ENCODE peak calls at places on chromosome 19, in five cellular contexts. One of them, this sample, is unnamed.

GRCh38 chr19:19211499-19212432 is at the start of gene NCAN:
- DNase-seq in A549: no peak
- DNase-seq in foreskin fibroblast: no peak
- DNase-seq in GM06990: no peak
- DNase-seq in fibroblast of mammary gland: no peak
- DNase-seq in this sample: no peak

GRCh38 chr19:29680447-29680846 is 15.2 kb downstream of the PLEKHF1 start:
- DNase-seq in fibroblast of mammary gland: no peak
- DNase-seq in A549: no peak
- DNase-seq in GM06990: peak; percentile 77
- DNase-seq in foreskin fibroblast: no peak
- DNase-seq in this sample: peak; percentile 35

GRCh38 chr19:801030-801860 is 4.0 kb downstream of the PTBP1 start:
- DNase-seq in foreskin fibroblast: peak; percentile 80
- DNase-seq in fibroblast of mammary gland: peak; percentile 55
- DNase-seq in GM06990: no peak
- DNase-seq in A549: no peak
- DNase-seq in this sample: no peak

GRCh38 chr19:5957132-5957531 is 20.8 kb downstream of the RANBP3 start:
- DNase-seq in foreskin fibroblast: peak; percentile 43
- DNase-seq in fibroblast of mammary gland: peak; percentile 37
- DNase-seq in GM06990: no peak
- DNase-seq in A549: no peak
- DNase-seq in this sample: no peak

GRCh38 chr19:33168528-33168927 is 25.6 kb upstream of the LRP3 start:
- DNase-seq in fibroblast of mammary gland: no peak
- DNase-seq in GM06990: no peak
- DNase-seq in A549: no peak
- DNase-seq in foreskin fibroblast: no peak
- DNase-seq in this sample: no peak

GRCh38 chr19:33798701-33799111 is 2.0 kb downstream of the KCTD15 start:
- DNase-seq in GM06990: no peak
- DNase-seq in foreskin fibroblast: peak; percentile 70
- DNase-seq in A549: no peak
- DNase-seq in fibroblast of mammary gland: no peak
- DNase-seq in this sample: no peak

GRCh38 chr19:28881616-28882015 is 331.3 kb downstream of the UQCRFS1 start:
- DNase-seq in GM06990: peak; percentile 18
- DNase-seq in foreskin fibroblast: no peak
- DNase-seq in fibroblast of mammary gland: no peak
- DNase-seq in A549: no peak
- DNase-seq in this sample: no peak

GRCh38 chr19:55525289-55526101 is 11.4 kb downstream of the SBK2 start:
- DNase-seq in fibroblast of mammary gland: no peak
- DNase-seq in foreskin fibroblast: no peak
- DNase-seq in GM06990: no peak
- DNase-seq in A549: no peak
- DNase-seq in this sample: no peak

GRCh38 chr19:16861875-16862274 is 26.9 kb upstream of the F2RL3 start:
- DNase-seq in A549: no peak
- DNase-seq in foreskin fibroblast: no peak
- DNase-seq in fibroblast of mammary gland: no peak
- DNase-seq in GM06990: no peak
- DNase-seq in this sample: no peak

GRCh38 chr19:41531438-41532311 is 44.3 kb upstream of the CEACAM21 start:
- DNase-seq in fibroblast of mammary gland: peak; percentile 78
- DNase-seq in foreskin fibroblast: peak; percentile 61
- DNase-seq in GM06990: peak; percentile 78
- DNase-seq in A549: peak; percentile 85
- DNase-seq in this sample: peak; percentile 43

GRCh38 chr19:51754106-51754505 is 2.4 kb upstream of the FPR1 start:
- DNase-seq in GM06990: no peak
- DNase-seq in A549: no peak
- DNase-seq in foreskin fibroblast: no peak
- DNase-seq in fibroblast of mammary gland: no peak
- DNase-seq in this sample: no peak

GRCh38 chr19:32351807-32352630 is 6.6 kb downstream of the ZNF507 start:
- DNase-seq in foreskin fibroblast: peak; percentile 47
- DNase-seq in A549: no peak
- DNase-seq in GM06990: no peak
- DNase-seq in fibroblast of mammary gland: peak; percentile 71
- DNase-seq in this sample: no peak

GRCh38 chr19:2194513-2195078 is 30.9 kb downstream of the DOT1L start:
- DNase-seq in foreskin fibroblast: no peak
- DNase-seq in GM06990: no peak
- DNase-seq in fibroblast of mammary gland: no peak
- DNase-seq in A549: no peak
- DNase-seq in this sample: no peak

GRCh38 chr19:2149980-2150793 is 1.2 kb downstream of the AP3D1 start:
- DNase-seq in GM06990: no peak
- DNase-seq in A549: no peak
- DNase-seq in fibroblast of mammary gland: no peak
- DNase-seq in foreskin fibroblast: peak; percentile 48
- DNase-seq in this sample: no peak

GRCh38 chr19:28420731-28421550 is 792.0 kb downstream of the UQCRFS1 start:
- DNase-seq in fibroblast of mammary gland: peak; percentile 12
- DNase-seq in foreskin fibroblast: no peak
- DNase-seq in GM06990: no peak
- DNase-seq in A549: no peak
- DNase-seq in this sample: no peak

GRCh38 chr19:3580156-3580955 is 4.9 kb upstream of the GIPC3 start:
- DNase-seq in foreskin fibroblast: peak; percentile 96
- DNase-seq in fibroblast of mammary gland: peak; percentile 98
- DNase-seq in A549: peak; percentile 40
- DNase-seq in GM06990: no peak
- DNase-seq in this sample: no peak

GRCh38 chr19:32675720-32676185 is at the start of gene RGS9BP:
- DNase-seq in foreskin fibroblast: peak; percentile 94
- DNase-seq in fibroblast of mammary gland: peak; percentile 72
- DNase-seq in A549: peak; percentile 88
- DNase-seq in GM06990: peak; percentile 61
- DNase-seq in this sample: no peak

GRCh38 chr19:28968721-28969120 is 244.2 kb downstream of the UQCRFS1 start:
- DNase-seq in A549: no peak
- DNase-seq in foreskin fibroblast: no peak
- DNase-seq in GM06990: no peak
- DNase-seq in fibroblast of mammary gland: peak; percentile 16
- DNase-seq in this sample: no peak

GRCh38 chr19:42421591-42422031 is 5.6 kb downstream of the LIPE start:
- DNase-seq in foreskin fibroblast: peak; percentile 90
- DNase-seq in GM06990: no peak
- DNase-seq in fibroblast of mammary gland: no peak
- DNase-seq in A549: no peak
- DNase-seq in this sample: no peak

GRCh38 chr19:33373701-33374405 is at the start of gene CEBPG:
- DNase-seq in fibroblast of mammary gland: peak; percentile 30
- DNase-seq in GM06990: no peak
- DNase-seq in foreskin fibroblast: peak; percentile 89
- DNase-seq in A549: no peak
- DNase-seq in this sample: no peak

GRCh38 chr19:33603377-33603776 is 18.4 kb upstream of the CHST8 start:
- DNase-seq in foreskin fibroblast: no peak
- DNase-seq in GM06990: no peak
- DNase-seq in A549: no peak
- DNase-seq in fibroblast of mammary gland: no peak
- DNase-seq in this sample: no peak

GRCh38 chr19:45645631-45646344 is 6.6 kb upstream of the EML2 start:
- DNase-seq in A549: peak; percentile 95
- DNase-seq in fibroblast of mammary gland: peak; percentile 74
- DNase-seq in GM06990: peak; percentile 88
- DNase-seq in foreskin fibroblast: peak; percentile 91
- DNase-seq in this sample: peak; percentile 16
- H3K4me3 ChIP-seq in A549: peak overlapping the region; percentile 48
- H3K4me3 ChIP-seq in fibroblast of mammary gland: peak overlapping the region; percentile 57
- H3K4me3 ChIP-seq in GM06990: peak overlapping the region; percentile 69
- H3K4me3 ChIP-seq in foreskin fibroblast: peak overlapping the region; percentile 59
- H3K4me3 ChIP-seq in this sample: peak overlapping the region; percentile 1

DNA sequence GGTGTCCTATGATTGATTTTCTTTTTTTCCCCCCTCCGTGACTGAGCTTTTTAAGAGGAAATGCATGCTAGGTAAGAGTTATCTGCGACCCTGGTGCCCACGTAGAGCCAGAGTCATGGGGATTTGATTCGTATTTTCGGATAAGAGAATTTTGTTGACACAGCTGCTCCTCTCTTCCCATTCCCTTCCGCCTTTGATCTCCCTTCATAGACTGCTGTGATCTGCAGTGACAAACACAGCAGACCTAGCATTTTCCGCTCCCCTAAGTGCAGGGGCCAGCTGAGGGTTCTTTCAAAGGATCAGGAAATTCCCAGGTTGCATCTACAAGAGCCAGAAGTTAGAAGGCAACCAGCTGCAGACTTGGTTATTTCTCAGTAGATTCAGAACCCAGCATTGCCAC is 70.5 kb downstream of the ZNF568 start:
- DNase-seq in A549: no peak
- DNase-seq in fibroblast of mammary gland: no peak
- DNase-seq in foreskin fibroblast: no peak
- DNase-seq in GM06990: no peak
- DNase-seq in this sample: no peak
- TF ChIP-seq CTCF in A549: no peak
- TF ChIP-seq CTCF in fibroblast of mammary gland: no peak
- TF ChIP-seq CTCF in foreskin fibroblast: no peak
- TF ChIP-seq CTCF in GM06990: no peak
- TF ChIP-seq CTCF in this sample: no peak

GRCh38 chr19:43465468-43466120 is at the start of gene LYPD3:
- DNase-seq in A549: no peak
- DNase-seq in fibroblast of mammary gland: peak; percentile 63
- DNase-seq in GM06990: no peak
- DNase-seq in foreskin fibroblast: peak; percentile 87
- DNase-seq in this sample: no peak
- H3K4me3 ChIP-seq in A549: peak within 1 kb of the TSS; percentile 62
- H3K4me3 ChIP-seq in fibroblast of mammary gland: no peak within 1 kb of the TSS
- H3K4me3 ChIP-seq in GM06990: no peak within 1 kb of the TSS
- H3K4me3 ChIP-seq in foreskin fibroblast: peak within 1 kb of the TSS; percentile 83
- H3K4me3 ChIP-seq in this sample: peak within 1 kb of the TSS; percentile 66

DNA sequence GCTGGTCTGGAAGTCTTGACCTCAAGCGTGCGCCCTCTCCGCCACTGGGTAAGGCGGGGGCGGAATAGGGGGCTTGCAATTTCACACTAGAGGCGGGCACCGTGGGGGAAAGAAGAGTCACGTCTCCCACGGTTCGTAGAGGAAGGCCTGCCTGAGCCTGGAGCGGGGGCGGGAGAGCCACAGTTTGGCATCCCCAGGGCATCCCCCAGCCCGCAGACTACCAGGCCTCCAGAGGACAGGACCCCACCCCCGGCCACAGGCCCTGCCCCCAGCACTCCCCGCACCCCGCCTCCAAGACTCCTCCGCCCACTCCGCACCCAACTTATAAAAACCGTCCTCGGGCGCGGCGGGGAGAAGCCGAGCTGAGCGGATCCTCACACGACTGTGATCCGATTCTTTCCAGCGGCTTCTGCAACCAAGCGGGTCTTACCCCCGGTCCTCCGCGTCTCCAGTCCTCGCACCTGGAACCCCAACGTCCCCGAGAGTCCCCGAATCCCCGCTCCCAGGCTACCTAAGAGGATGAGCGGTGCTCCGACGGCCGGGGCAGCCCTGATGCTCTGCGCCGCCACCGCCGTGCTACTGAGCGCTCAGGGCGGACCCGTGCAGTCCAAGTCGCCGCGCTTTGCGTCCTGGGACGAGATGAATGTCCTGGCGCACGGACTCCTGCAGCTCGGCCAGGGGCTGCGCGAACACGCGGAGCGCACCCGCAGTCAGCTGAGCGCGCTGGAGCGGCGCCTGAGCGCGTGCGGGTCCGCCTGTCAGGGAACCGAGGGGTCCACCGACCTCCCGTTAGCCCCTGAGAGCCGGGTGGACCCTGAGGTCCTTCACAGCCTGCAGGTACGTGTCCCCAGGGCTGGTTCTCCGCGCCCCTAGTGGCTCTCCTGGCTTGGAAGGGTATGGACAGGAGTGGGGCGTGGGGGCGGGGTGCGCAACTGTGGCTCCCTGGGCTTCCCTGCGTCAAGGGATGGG is at the start of gene ANGPTL4:
- DNase-seq in foreskin fibroblast: peak; percentile 92
- DNase-seq in GM06990: no peak
- DNase-seq in A549: peak; percentile 87
- DNase-seq in fibroblast of mammary gland: peak; percentile 81
- DNase-seq in this sample: no peak
- TF ChIP-seq CTCF in foreskin fibroblast: peak; percentile 9
- TF ChIP-seq CTCF in GM06990: peak; percentile 11
- TF ChIP-seq CTCF in A549: no peak
- TF ChIP-seq CTCF in fibroblast of mammary gland: no peak
- TF ChIP-seq CTCF in this sample: peak; percentile 32

GRCh38 chr19:53871448-53871847 is 3.8 kb downstream of the MYADM start:
- DNase-seq in foreskin fibroblast: no peak
- DNase-seq in fibroblast of mammary gland: no peak
- DNase-seq in A549: no peak
- DNase-seq in GM06990: no peak
- DNase-seq in this sample: no peak
- H3K4me3 ChIP-seq in foreskin fibroblast: no peak overlapping the region
- H3K4me3 ChIP-seq in fibroblast of mammary gland: no peak overlapping the region
- H3K4me3 ChIP-seq in A549: no peak overlapping the region
- H3K4me3 ChIP-seq in GM06990: no peak overlapping the region
- H3K4me3 ChIP-seq in this sample: no peak overlapping the region

DNA sequence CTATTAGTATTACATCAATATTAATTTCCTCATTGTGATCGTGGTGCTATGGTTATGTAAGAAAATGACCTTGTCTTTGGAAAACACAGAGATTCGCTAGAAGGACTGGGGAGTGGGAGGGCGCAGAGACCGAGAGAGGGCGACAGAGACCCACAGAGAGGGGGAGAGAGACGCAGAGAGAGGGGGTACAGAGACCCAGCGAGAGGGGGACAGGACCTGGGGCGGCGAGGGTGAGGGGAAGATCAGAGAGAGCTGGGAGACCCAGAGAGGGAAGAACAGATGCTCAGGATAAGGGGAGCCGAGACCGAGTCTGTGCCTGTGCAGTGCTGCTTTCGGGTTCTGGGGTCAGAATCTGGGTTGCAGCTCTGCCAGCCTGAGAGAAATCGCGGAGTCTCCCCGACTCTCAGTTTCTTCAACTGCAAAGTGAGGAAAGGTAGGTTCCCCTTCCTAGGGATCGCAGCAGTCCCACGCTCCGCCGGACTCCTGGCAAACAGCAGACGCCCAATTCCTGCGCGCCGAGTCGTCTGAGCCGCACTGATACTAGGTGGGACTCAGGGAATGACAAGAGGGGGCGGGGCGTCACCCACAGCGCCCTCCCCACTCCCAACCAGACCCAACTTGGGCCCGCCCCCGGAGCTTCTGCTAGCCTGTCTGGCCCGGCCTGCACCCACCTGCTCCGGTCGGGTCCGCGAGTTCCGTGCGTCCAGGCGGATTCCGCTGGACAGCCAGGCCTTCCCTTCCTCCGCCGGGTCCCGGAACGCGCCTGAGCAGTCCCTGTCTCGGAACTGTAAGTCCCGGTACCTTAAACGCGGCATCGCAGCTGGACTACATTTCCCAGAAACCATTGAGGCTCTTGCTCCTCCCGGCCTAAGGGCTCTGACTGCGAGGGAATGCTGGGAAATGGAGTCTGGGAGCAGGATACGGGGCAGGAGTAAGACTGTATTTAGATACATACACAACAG is 15.3 kb downstream of the IZUMO2 start:
- DNase-seq in fibroblast of mammary gland: peak; percentile 97
- DNase-seq in GM06990: peak; percentile 71
- DNase-seq in foreskin fibroblast: peak; percentile 81
- DNase-seq in A549: peak; percentile 96
- DNase-seq in this sample: no peak
- TF ChIP-seq CTCF in fibroblast of mammary gland: peak; percentile 48
- TF ChIP-seq CTCF in GM06990: peak; percentile 73
- TF ChIP-seq CTCF in foreskin fibroblast: peak; percentile 41
- TF ChIP-seq CTCF in A549: peak; percentile 89
- TF ChIP-seq CTCF in this sample: peak; percentile 48

GRCh38 chr19:10735741-10736140 is 17.9 kb downstream of the DNM2 start:
- DNase-seq in fibroblast of mammary gland: no peak
- DNase-seq in A549: no peak
- DNase-seq in foreskin fibroblast: no peak
- DNase-seq in GM06990: no peak
- DNase-seq in this sample: no peak
- H3K4me3 ChIP-seq in fibroblast of mammary gland: no peak overlapping the region
- H3K4me3 ChIP-seq in A549: no peak overlapping the region
- H3K4me3 ChIP-seq in foreskin fibroblast: no peak overlapping the region
- H3K4me3 ChIP-seq in GM06990: no peak overlapping the region
- H3K4me3 ChIP-seq in this sample: no peak overlapping the region